ENCODE peak calls at places on chromosomes 1 and 21, in nine cellular contexts. F, Q, R, B, Y, E, G, U and I are unnamed samples.

GRCh38 chr1:10541286-10541685 is 66.5 kb downstream of the PEX14 start:
- DNase-seq in E (no peak), R (no peak), B (no peak), F (no peak), Y (no peak), U (no peak), Q (no peak), G (no peak), I (no peak)

GRCh38 chr1:6591222-6591621 is 11.4 kb downstream of the ZBTB48 start:
- DNase-seq in G (no peak), F (no peak), U (no peak), Q (no peak), R (no peak), E (peak; percentile 49), Y (no peak), B (no peak), I (no peak)

GRCh38 chr1:247448107-247448778 is 9.7 kb downstream of the OR2B11 start:
- DNase-seq in E (no peak), F (peak; percentile 67), Q (peak; percentile 31), B (no peak), U (no peak), R (peak; percentile 78), G (no peak), Y (peak; percentile 31), I (peak; percentile 72)

GRCh38 chr1:204419064-204419403 is 7.4 kb upstream of the PPP1R15B start:
- DNase-seq in E (no peak), F (no peak), G (no peak), Q (peak; percentile 52), Y (peak; percentile 51), B (no peak), R (no peak), U (no peak), I (peak; percentile 37)

GRCh38 chr1:1236176-1236763 is 4.2 kb downstream of the B3GALT6 start:
- DNase-seq in G (no peak), Q (no peak), Y (no peak), F (no peak), E (no peak), U (no peak), R (no peak), B (peak; percentile 59), I (no peak)

GRCh38 chr1:10628685-10629084 is 153.9 kb downstream of the PEX14 start:
- DNase-seq in G (no peak), Y (no peak), Q (peak; percentile 40), F (peak; percentile 10), U (peak; percentile 36), E (no peak), B (no peak), R (peak; percentile 95), I (no peak)

GRCh38 chr1:53541761-53542550 is 82.8 kb downstream of the DMRTB1 start:
- DNase-seq in B (no peak), E (no peak), Y (no peak), U (peak; percentile 54), R (no peak), F (no peak), Q (peak; percentile 90), G (peak; percentile 62), I (peak; percentile 76)

GRCh38 chr1:200867018-200867811 is 5.6 kb upstream of the GPR25 start:
- DNase-seq in F (no peak), U (no peak), E (no peak), R (no peak), Q (peak; percentile 61), Y (no peak), G (no peak), B (peak; percentile 50), I (no peak)

GRCh38 chr1:109247401-109248365 is 1.7 kb upstream of the CELSR2 start:
- DNase-seq in R (peak; percentile 17), Q (no peak), F (peak; percentile 5), B (no peak), U (no peak), Y (no peak), E (peak; percentile 0), G (no peak), I (no peak)

GRCh38 chr1:40032240-40032891 is 8.2 kb upstream of the CAP1 start:
- DNase-seq in R (no peak), E (no peak), G (peak; percentile 55), F (peak; percentile 54), B (peak; percentile 76), Y (peak; percentile 60), Q (peak; percentile 76), U (no peak), I (peak; percentile 40)

GRCh38 chr1:25805863-25806225 is 5.9 kb downstream of the SELENON start:
- DNase-seq in Y (no peak), U (no peak), G (no peak), Q (no peak), F (no peak), E (peak; percentile 74), R (no peak), B (no peak), I (no peak)

GRCh38 chr1:25804964-25805862 is 5.2 kb downstream of the SELENON start:
- DNase-seq in U (no peak), G (no peak), E (no peak), Y (no peak), B (no peak), R (no peak), Q (no peak), F (no peak), I (no peak)

GRCh38 chr1:25802915-25803314 is 2.9 kb downstream of the SELENON start:
- DNase-seq in Q (no peak), F (peak; percentile 53), U (no peak), B (no peak), Y (no peak), G (no peak), E (no peak), R (no peak), I (no peak)

GRCh38 chr1:25804244-25804963 is 4.4 kb downstream of the SELENON start:
- DNase-seq in F (no peak), E (no peak), R (no peak), Q (no peak), B (no peak), G (no peak), Y (no peak), U (no peak), I (no peak)

GRCh38 chr1:25803368-25803767 is 3.4 kb downstream of the SELENON start:
- DNase-seq in B (no peak), G (no peak), U (no peak), Y (no peak), R (no peak), F (no peak), Q (no peak), E (no peak), I (no peak)
- H3K27ac ChIP-seq in B (no peak overlapping the region), G (no peak overlapping the region), U (no peak overlapping the region), Y (no peak overlapping the region), R (no peak overlapping the region), F (no peak overlapping the region), Q (no peak overlapping the region), E (no peak overlapping the region), I (no peak overlapping the region)

DNA sequence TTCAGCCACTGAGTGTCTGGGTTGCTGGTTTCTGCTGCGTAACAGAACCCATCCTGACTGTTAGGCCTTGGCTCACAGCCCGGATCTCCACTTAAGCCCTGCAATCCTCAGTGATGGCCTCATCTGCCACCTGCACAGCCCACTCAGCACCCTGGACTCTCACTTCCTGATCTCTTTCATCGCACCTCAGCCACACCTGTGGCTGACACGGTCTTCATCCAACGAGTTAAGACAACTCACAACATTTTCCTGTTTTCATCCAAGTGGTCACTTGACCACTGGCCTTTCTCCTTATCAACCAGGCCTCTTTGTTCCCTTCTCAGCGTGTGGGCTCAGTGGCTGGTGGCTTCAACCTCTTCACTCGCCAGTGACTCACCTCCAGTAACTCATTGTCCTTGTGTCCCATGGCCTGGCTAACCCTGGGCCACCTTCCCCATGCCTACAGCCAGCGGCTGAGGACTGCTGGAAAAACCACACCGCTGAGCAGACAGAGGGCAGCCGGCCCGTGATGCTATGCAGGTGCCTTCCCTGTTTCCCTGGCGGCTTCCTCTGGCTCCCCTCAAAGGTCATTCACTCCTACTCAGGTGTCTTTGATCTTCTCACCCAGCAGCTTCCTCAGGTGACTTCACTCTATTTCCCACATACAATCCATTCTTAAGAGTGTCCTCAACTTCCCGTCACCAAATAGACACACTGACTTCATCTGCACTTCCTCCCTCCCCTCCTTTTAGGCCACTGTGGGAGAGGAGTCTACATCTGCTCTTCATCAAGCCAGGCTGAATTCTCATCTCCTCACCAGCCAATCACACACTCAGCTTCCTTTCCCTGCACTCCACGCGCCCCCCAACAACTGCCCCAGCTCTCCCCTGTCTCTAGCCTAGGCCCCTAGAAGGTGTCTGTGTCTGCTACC is 19.9 kb upstream of the EDN2 start:
- DNase-seq in G (no peak), E (no peak), Y (peak; percentile 86), R (no peak), F (no peak), B (peak; percentile 74), U (no peak), Q (peak; percentile 68), I (peak; percentile 18)
- H3K27ac ChIP-seq in G (no peak overlapping the region), E (no peak overlapping the region), Y (peak overlapping the region; percentile 12), R (no peak overlapping the region), F (peak overlapping the region; percentile 30), B (no peak overlapping the region), U (peak overlapping the region; percentile 41), Q (no peak overlapping the region), I (no peak overlapping the region)

DNA sequence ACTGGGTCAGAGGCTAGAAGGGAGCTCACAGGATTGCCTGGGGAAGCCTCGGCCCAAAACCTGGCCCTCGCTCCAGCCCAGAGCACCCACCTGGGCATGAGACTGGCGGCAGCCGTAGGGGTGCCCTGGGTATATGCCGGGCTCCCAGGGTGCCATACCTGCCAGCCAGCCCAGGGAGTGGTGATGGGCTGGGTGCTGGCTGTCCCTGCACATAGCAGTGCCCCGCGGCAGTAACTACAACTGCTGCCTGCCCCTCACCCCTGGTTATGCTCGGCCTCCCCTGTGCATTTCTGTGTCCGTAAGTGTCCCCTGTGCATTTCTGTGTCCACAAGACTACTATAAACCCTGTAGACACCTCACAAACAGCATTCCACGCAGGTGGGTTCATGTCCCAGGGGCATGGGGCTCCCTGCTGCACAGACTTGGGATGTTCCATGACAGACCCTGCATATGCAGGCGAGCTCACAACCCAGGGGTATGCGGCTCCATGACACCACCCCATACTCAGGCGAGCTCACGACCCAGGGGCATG is 5.8 kb upstream of the SPATC1L start:
- DNase-seq in E (no peak), Y (no peak), B (no peak), Q (no peak), R (no peak), F (no peak), U (no peak), G (no peak), I (no peak)
- H3K27ac ChIP-seq in E (no peak overlapping the region), Y (no peak overlapping the region), B (no peak overlapping the region), Q (no peak overlapping the region), R (no peak overlapping the region), F (no peak overlapping the region), U (no peak overlapping the region), G (no peak overlapping the region), I (no peak overlapping the region)

GRCh38 chr21:45041984-45042663 is 32.3 kb upstream of the ADARB1 start:
- DNase-seq in Q (no peak), B (no peak), Y (no peak), U (no peak), R (no peak), G (no peak), F (no peak), E (no peak), I (no peak)

GRCh38 chr21:45041351-45041805 is 33.0 kb upstream of the ADARB1 start:
- DNase-seq in R (peak; percentile 79), U (no peak), F (no peak), Q (peak; percentile 78), B (peak; percentile 30), E (no peak), G (no peak), Y (no peak), I (no peak)

GRCh38 chr21:45039309-45040113 is 34.9 kb upstream of the ADARB1 start:
- DNase-seq in G (no peak), Q (no peak), U (no peak), E (no peak), R (no peak), F (peak; percentile 29), Y (no peak), B (no peak), I (no peak)

GRCh38 chr21:45040739-45041138 is 33.6 kb upstream of the ADARB1 start:
- DNase-seq in Q (no peak), G (no peak), R (no peak), Y (no peak), E (no peak), B (no peak), F (peak; percentile 31), U (no peak), I (no peak)

GRCh38 chr21:45040114-45040715 is 34.2 kb upstream of the ADARB1 start:
- DNase-seq in U (no peak), R (no peak), E (no peak), F (peak; percentile 21), Y (no peak), Q (no peak), G (no peak), B (no peak), I (no peak)
- H3K27ac ChIP-seq in U (no peak overlapping the region), R (no peak overlapping the region), E (peak overlapping the region; percentile 69), F (no peak overlapping the region), Y (no peak overlapping the region), Q (peak overlapping the region; percentile 82), G (no peak overlapping the region), B (no peak overlapping the region), I (peak overlapping the region; percentile 66)